ENCODE peak calls at places on chromosome 11, in seven cellular contexts. Y is neuronal stem cell, W is A549, F is spleen, S is Peyer's patch, J is psoas muscle, I is IMR-90. O is an unnamed sample.

GRCh38 chr11:40867991-40868685 is 591.3 kb downstream of the LRRC4C start:
- DNase-seq in Y (no peak), W (no peak), F (no peak), S (no peak), J (no peak), I (no peak), O (no peak)

GRCh38 chr11:63998558-63999348 is 12.5 kb downstream of the OTUB1 start:
- DNase-seq in Y (peak; percentile 32), W (peak; percentile 37), F (peak; percentile 85), S (no peak), J (no peak), I (no peak), O (no peak)

GRCh38 chr11:113022267-113022666 is 61.0 kb downstream of the NCAM1 start:
- DNase-seq in Y (no peak), W (no peak), F (no peak), S (no peak), J (no peak), I (no peak), O (no peak)

GRCh38 chr11:124745835-124746620 is 6.0 kb downstream of the VSIG2 start:
- DNase-seq in Y (no peak), W (peak; percentile 24), F (peak; percentile 89), S (peak; percentile 55), J (no peak), I (no peak), O (no peak)

GRCh38 chr11:107741044-107741823 is 29.4 kb upstream of the SLN start:
- DNase-seq in Y (no peak), W (peak; percentile 18), F (peak; percentile 66), S (no peak), J (no peak), I (peak; percentile 44), O (no peak)

GRCh38 chr11:9691865-9692264 is 28.0 kb downstream of the SWAP70 start:
- DNase-seq in Y (no peak), W (no peak), F (no peak), S (no peak), J (no peak), I (peak; percentile 71), O (no peak)

GRCh38 chr11:554824-555499 is 5.6 kb downstream of the LMNTD2 start:
- DNase-seq in Y (peak; percentile 87), W (peak; percentile 81), F (peak; percentile 95), S (peak; percentile 74), J (peak; percentile 64), I (no peak), O (no peak)

GRCh38 chr11:12112731-12113130 is 2.3 kb downstream of the MICAL2 start:
- DNase-seq in Y (no peak), W (no peak), F (no peak), S (no peak), J (no peak), I (no peak), O (no peak)

GRCh38 chr11:119796363-119797060 is 67.5 kb upstream of the NECTIN1 start:
- DNase-seq in Y (no peak), W (no peak), F (peak; percentile 61), S (no peak), J (no peak), I (no peak), O (no peak)

GRCh38 chr11:133782116-133782725 is 63.1 kb downstream of the SPATA19 start:
- DNase-seq in Y (no peak), W (no peak), F (no peak), S (no peak), J (no peak), I (no peak), O (no peak)

GRCh38 chr11:128523616-128524015 is 63.7 kb downstream of the ETS1 start:
- DNase-seq in Y (no peak), W (no peak), F (no peak), S (no peak), J (no peak), I (peak; percentile 76), O (no peak)

GRCh38 chr11:72863091-72863490 is 48.9 kb downstream of the ATG16L2 start:
- DNase-seq in Y (no peak), W (no peak), F (no peak), S (no peak), J (no peak), I (no peak), O (no peak)

GRCh38 chr11:1055109-1055703 is 18.7 kb upstream of the MUC6 start:
- DNase-seq in Y (no peak), W (no peak), F (peak; percentile 66), S (no peak), J (peak; percentile 9), I (no peak), O (no peak)

GRCh38 chr11:69215784-69216415 is 60.2 kb downstream of the SMIM38 start:
- DNase-seq in Y (no peak), W (peak; percentile 51), F (no peak), S (no peak), J (no peak), I (peak; percentile 71), O (no peak)

GRCh38 chr11:92886243-92886905 is 83.1 kb upstream of the MTNR1B start:
- DNase-seq in Y (peak; percentile 64), W (peak; percentile 59), F (no peak), S (no peak), J (no peak), I (peak; percentile 61), O (peak; percentile 61)

GRCh38 chr11:68684385-68685356 is at the start of gene GAL:
- DNase-seq in Y (no peak), W (no peak), F (no peak), S (no peak), J (no peak), I (no peak), O (no peak)

GRCh38 chr11:133950874-133951483 is 5.8 kb downstream of the IGSF9B start:
- DNase-seq in Y (no peak), W (no peak), F (no peak), S (no peak), J (no peak), I (no peak), O (no peak)

GRCh38 chr11:86671386-86672006 is 920 bp downstream of the ME3 start:
- DNase-seq in Y (no peak), W (peak; percentile 53), F (peak; percentile 79), S (no peak), J (peak; percentile 84), I (no peak), O (peak; percentile 37)

GRCh38 chr11:13338437-13339069 is 61.0 kb downstream of the BMAL1 start:
- DNase-seq in Y (no peak), W (peak; percentile 89), F (no peak), S (no peak), J (no peak), I (peak; percentile 69), O (no peak)

GRCh38 chr11:123082977-123083376 is 21.0 kb upstream of the HSPA8 start:
- DNase-seq in Y (no peak), W (no peak), F (peak; percentile 19), S (no peak), J (no peak), I (no peak), O (no peak)

GRCh38 chr11:1896895-1897294 is 5.2 kb upstream of the PRR33 start:
- DNase-seq in Y (no peak), W (no peak), F (no peak), S (no peak), J (no peak), I (no peak), O (no peak)

GRCh38 chr11:93579187-93579773 is 36.1 kb upstream of the SMCO4 start:
- DNase-seq in Y (no peak), W (no peak), F (no peak), S (no peak), J (no peak), I (no peak), O (no peak)

GRCh38 chr11:19577849-19578619 is 134.6 kb upstream of the NAV2 start:
- DNase-seq in Y (no peak), W (no peak), F (no peak), S (no peak), J (peak; percentile 33), I (peak; percentile 66), O (no peak)

GRCh38 chr11:19577391-19577831 is 135.2 kb upstream of the NAV2 start:
- DNase-seq in Y (no peak), W (no peak), F (no peak), S (no peak), J (no peak), I (no peak), O (no peak)

GRCh38 chr11:19576903-19577302 is 135.7 kb upstream of the NAV2 start:
- DNase-seq in Y (no peak), W (no peak), F (no peak), S (no peak), J (no peak), I (no peak), O (no peak)

GRCh38 chr11:19579957-19580356 is 132.7 kb upstream of the NAV2 start:
- DNase-seq in Y (no peak), W (no peak), F (no peak), S (no peak), J (no peak), I (no peak), O (no peak)

DNA sequence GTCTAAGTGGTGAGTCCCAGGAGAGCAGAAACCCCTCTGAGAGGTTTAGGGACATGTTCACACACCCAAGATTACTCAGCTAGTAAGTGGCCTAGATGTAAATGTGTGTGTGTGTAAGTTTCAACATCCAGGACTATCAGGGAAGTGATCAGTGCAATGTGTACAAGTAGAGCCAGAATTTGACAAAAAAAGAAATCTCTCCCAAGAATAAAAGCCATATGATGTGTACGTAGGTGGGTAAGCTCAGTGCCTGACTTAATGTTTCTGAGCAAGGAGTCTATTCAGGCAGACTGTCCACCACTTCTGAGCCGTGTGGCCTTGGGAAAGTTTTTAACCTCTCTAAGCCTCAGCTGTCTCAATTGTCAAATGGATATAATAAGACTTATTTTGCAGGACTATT is 133.8 kb upstream of the NAV2 start:
- DNase-seq in Y (no peak), W (no peak), F (no peak), S (no peak), J (no peak), I (no peak), O (no peak)
- H3K4me1 ChIP-seq in Y (peaks cover 12% of the 10 kb centered on the region), W (no peaks in the 10 kb centered on the region), F (peaks cover 25% of the 10 kb centered on the region), S (no peaks in the 10 kb centered on the region), J (peaks cover 26% of the 10 kb centered on the region), I (peaks cover 20% of the 10 kb centered on the region), O (peaks cover 24% of the 10 kb centered on the region)

DNA sequence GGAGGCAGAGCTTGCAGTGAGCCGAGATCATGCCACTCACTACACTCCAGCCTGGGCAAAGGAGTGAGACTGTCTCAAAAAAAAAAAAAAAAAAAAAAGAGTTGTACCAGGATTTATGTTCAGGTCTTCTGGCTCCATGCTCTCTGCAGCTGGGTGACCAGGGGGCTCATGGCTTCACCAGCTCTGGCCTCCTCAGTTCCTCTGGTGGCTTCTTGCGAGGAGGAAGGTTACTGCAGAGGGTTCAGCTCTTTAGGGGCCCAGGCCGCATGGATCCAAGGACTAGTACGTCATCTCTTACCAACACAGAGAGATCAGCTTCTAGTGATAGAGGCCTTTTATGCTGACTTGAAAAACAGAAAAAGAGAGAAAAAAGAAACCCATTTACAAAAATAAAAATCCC is 13.5 kb downstream of the ZBTB16 start:
- DNase-seq in Y (no peak), W (no peak), F (no peak), S (no peak), J (no peak), I (no peak), O (no peak)
- H3K27ac ChIP-seq in Y (no peak overlapping the region), W (no peak overlapping the region), F (peak overlapping the region; percentile 76), S (peak overlapping the region; percentile 15), J (peak overlapping the region; percentile 99), I (no peak overlapping the region), O (peak overlapping the region; percentile 53)

GRCh38 chr11:59182457-59183151 is 10.7 kb downstream of the DTX4 start:
- DNase-seq in Y (no peak), W (peak; percentile 23), F (no peak), S (peak; percentile 58), J (no peak), I (no peak), O (no peak)
- H3K4me1 ChIP-seq in Y (peaks cover 50% of the 10 kb centered on the region), W (peaks cover 4% of the 10 kb centered on the region), F (peaks cover 26% of the 10 kb centered on the region), S (peaks cover 4% of the 10 kb centered on the region), J (no peaks in the 10 kb centered on the region), I (peaks cover 18% of the 10 kb centered on the region), O (no peaks in the 10 kb centered on the region)

GRCh38 chr11:6502382-6502781 is 5.3 kb downstream of the DNHD1 start:
- DNase-seq in Y (no peak), W (no peak), F (no peak), S (no peak), J (no peak), I (no peak), O (no peak)

GRCh38 chr11:6505577-6506240 is 8.6 kb downstream of the DNHD1 start:
- DNase-seq in Y (no peak), W (peak; percentile 54), F (no peak), S (no peak), J (no peak), I (peak; percentile 75), O (peak; percentile 49)
- H3K27ac ChIP-seq in Y (no peak overlapping the region), W (no peak overlapping the region), F (no peak overlapping the region), S (no peak overlapping the region), J (no peak overlapping the region), I (no peak overlapping the region), O (no peak overlapping the region)

O was measured in tibial nerve.